ENCODE peak calls at places on chromosomes 13 and 19, in nine cellular contexts. A, S, D, N, B, Y, F, W and C are unnamed samples.

GRCh38 chr19:49071860-49072547 is 495 bp downstream of the KCNA7 start:
- ATAC-seq in A (no peak), S (peak), D (no peak), N (no peak), B (no peak), Y (peak), F (no peak), W (no peak), C (peak)

GRCh38 chr13:43388282-43389034 is 365.1 kb downstream of the DNAJC15 start:
- ATAC-seq in A (no peak), S (peak), D (peak), N (no peak), B (no peak), Y (no peak), F (no peak), W (no peak), C (no peak)

GRCh38 chr19:46471116-46471733 is at the start of gene PNMA8A:
- ATAC-seq in A (no peak), S (peak), D (peak), N (no peak), B (peak), Y (peak), F (peak), W (no peak), C (peak)

GRCh38 chr13:110298566-110299321 is 8.2 kb downstream of the COL4A1 start:
- ATAC-seq in A (no peak), S (no peak), D (peak), N (no peak), B (no peak), Y (peak), F (peak), W (peak), C (no peak)

GRCh38 chr13:40570930-40571329 is 95.5 kb downstream of the FOXO1 start:
- ATAC-seq in A (peak), S (no peak), D (no peak), N (no peak), B (no peak), Y (no peak), F (no peak), W (peak), C (no peak)

GRCh38 chr19:44875666-44876418 is 15.2 kb upstream of the TOMM40 start:
- ATAC-seq in A (no peak), S (peak), D (no peak), N (no peak), B (no peak), Y (no peak), F (no peak), W (no peak), C (peak)

GRCh38 chr19:17108453-17108784 is 32.8 kb downstream of the MYO9B start:
- ATAC-seq in A (no peak), S (no peak), D (no peak), N (no peak), B (no peak), Y (no peak), F (no peak), W (no peak), C (no peak)

GRCh38 chr13:106284358-106284757 is 251.1 kb downstream of the EFNB2 start:
- ATAC-seq in A (no peak), S (no peak), D (no peak), N (no peak), B (no peak), Y (no peak), F (no peak), W (no peak), C (no peak)

GRCh38 chr19:49573009-49573408 is 7.3 kb downstream of the NOSIP start:
- ATAC-seq in A (no peak), S (no peak), D (no peak), N (no peak), B (no peak), Y (no peak), F (no peak), W (no peak), C (no peak)

GRCh38 chr13:39900106-39900750 is 244.8 kb downstream of the COG6 start:
- ATAC-seq in A (no peak), S (no peak), D (no peak), N (no peak), B (no peak), Y (no peak), F (peak), W (no peak), C (peak)

GRCh38 chr13:66558511-66558910 is 671.6 kb downstream of the PCDH9 start:
- ATAC-seq in A (no peak), S (no peak), D (no peak), N (no peak), B (no peak), Y (peak), F (no peak), W (no peak), C (no peak)